ENCODE peak calls at places on chromosomes 13 and 19, in ten cellular contexts. E, M, L, Q, G, O, Y, T, V and J are unnamed samples.

GRCh38 chr13:47628666-47629065 is 372.4 kb downstream of the SUCLA2 start:
- DNase-seq in E (no peak), M (no peak), L (peak; percentile 21), Q (no peak), G (no peak), O (no peak), Y (no peak), T (no peak), V (no peak), J (no peak)

GRCh38 chr19:10003271-10003670 is 7.0 kb downstream of the COL5A3 start:
- DNase-seq in E (no peak), M (no peak), L (no peak), Q (no peak), G (no peak), O (no peak), Y (no peak), T (no peak), V (no peak), J (no peak)

GRCh38 chr13:97391201-97391600 is 42.8 kb upstream of the RAP2A start:
- DNase-seq in E (no peak), M (no peak), L (peak; percentile 50), Q (no peak), G (no peak), O (no peak), Y (no peak), T (no peak), V (no peak), J (no peak)

GRCh38 chr19:3615524-3616135 is 9.0 kb upstream of the TBXA2R start:
- DNase-seq in E (no peak), M (no peak), L (no peak), Q (no peak), G (no peak), O (no peak), Y (no peak), T (no peak), V (no peak), J (no peak)

GRCh38 chr13:95698047-95698749 is 21.3 kb downstream of the DNAJC3 start:
- DNase-seq in E (no peak), M (no peak), L (peak; percentile 17), Q (peak; percentile 36), G (no peak), O (no peak), Y (no peak), T (no peak), V (no peak), J (no peak)

GRCh38 chr19:9641810-9642209 is 20.8 kb upstream of the ZNF561 start:
- DNase-seq in E (no peak), M (no peak), L (no peak), Q (no peak), G (no peak), O (no peak), Y (no peak), T (no peak), V (no peak), J (no peak)

GRCh38 chr13:51585696-51586095 is 1.4 kb downstream of the WDFY2 start:
- DNase-seq in E (no peak), M (no peak), L (peak; percentile 62), Q (peak; percentile 18), G (no peak), O (no peak), Y (no peak), T (no peak), V (no peak), J (no peak)

GRCh38 chr13:26038931-26039475 is 12.8 kb downstream of the SHISA2 start:
- DNase-seq in E (no peak), M (no peak), L (no peak), Q (no peak), G (no peak), O (no peak), Y (no peak), T (no peak), V (no peak), J (no peak)

GRCh38 chr19:31135841-31136240 is 213.4 kb downstream of the TSHZ3 start:
- DNase-seq in E (no peak), M (no peak), L (peak; percentile 56), Q (peak; percentile 45), G (no peak), O (no peak), Y (no peak), T (no peak), V (no peak), J (no peak)

GRCh38 chr13:113771709-113772331 is 12.8 kb downstream of the TMEM255B start:
- DNase-seq in E (no peak), M (no peak), L (peak; percentile 37), Q (no peak), G (no peak), O (no peak), Y (no peak), T (peak; percentile 11), V (no peak), J (no peak)

GRCh38 chr13:51998723-51999471 is 12.4 kb downstream of the ATP7B start:
- DNase-seq in E (peak; percentile 57), M (no peak), L (no peak), Q (no peak), G (no peak), O (no peak), Y (no peak), T (no peak), V (no peak), J (peak; percentile 27)

GRCh38 chr13:78608254-78608704 is 4.9 kb upstream of the POU4F1 start:
- DNase-seq in E (no peak), M (peak; percentile 29), L (no peak), Q (no peak), G (no peak), O (no peak), Y (no peak), T (no peak), V (no peak), J (peak; percentile 32)

GRCh38 chr19:2636897-2637683 is 65.4 kb downstream of the GNG7 start:
- DNase-seq in E (no peak), M (peak; percentile 76), L (peak; percentile 31), Q (peak; percentile 46), G (peak; percentile 73), O (peak; percentile 70), Y (peak; percentile 71), T (no peak), V (no peak), J (peak; percentile 76)

GRCh38 chr13:96817336-96817941 is 176.8 kb downstream of the OXGR1 start:
- DNase-seq in E (no peak), M (peak; percentile 55), L (peak; percentile 10), Q (peak; percentile 30), G (no peak), O (no peak), Y (no peak), T (no peak), V (no peak), J (no peak)

GRCh38 chr19:29606420-29606747 is 301 bp downstream of the POP4 start:
- DNase-seq in E (no peak), M (no peak), L (no peak), Q (no peak), G (no peak), O (no peak), Y (no peak), T (no peak), V (no peak), J (no peak)

GRCh38 chr19:50007170-50007569 is 18.0 kb downstream of the VRK3 start:
- DNase-seq in E (no peak), M (no peak), L (no peak), Q (no peak), G (no peak), O (no peak), Y (no peak), T (no peak), V (no peak), J (no peak)

GRCh38 chr19:50003810-50004419 is 21.3 kb downstream of the VRK3 start:
- DNase-seq in E (no peak), M (no peak), L (peak; percentile 97), Q (peak; percentile 93), G (no peak), O (no peak), Y (peak; percentile 19), T (no peak), V (peak; percentile 78), J (no peak)

GRCh38 chr19:50005428-50005827 is 19.7 kb downstream of the VRK3 start:
- DNase-seq in E (no peak), M (no peak), L (no peak), Q (no peak), G (no peak), O (no peak), Y (no peak), T (no peak), V (no peak), J (no peak)

GRCh38 chr19:50007947-50008346 is 17.2 kb downstream of the VRK3 start:
- DNase-seq in E (no peak), M (no peak), L (no peak), Q (no peak), G (no peak), O (no peak), Y (no peak), T (no peak), V (no peak), J (no peak)

GRCh38 chr19:50008532-50008931 is 16.6 kb downstream of the VRK3 start:
- DNase-seq in E (no peak), M (peak; percentile 50), L (no peak), Q (no peak), G (no peak), O (no peak), Y (peak; percentile 26), T (no peak), V (no peak), J (peak; percentile 69)
- TF ChIP-seq CTCF in E (no peak), M (peak; percentile 49), L (peak; percentile 14), Q (peak; percentile 25), G (no peak), O (peak; percentile 24), Y (no peak), T (no peak), V (peak; percentile 36), J (no peak)

DNA sequence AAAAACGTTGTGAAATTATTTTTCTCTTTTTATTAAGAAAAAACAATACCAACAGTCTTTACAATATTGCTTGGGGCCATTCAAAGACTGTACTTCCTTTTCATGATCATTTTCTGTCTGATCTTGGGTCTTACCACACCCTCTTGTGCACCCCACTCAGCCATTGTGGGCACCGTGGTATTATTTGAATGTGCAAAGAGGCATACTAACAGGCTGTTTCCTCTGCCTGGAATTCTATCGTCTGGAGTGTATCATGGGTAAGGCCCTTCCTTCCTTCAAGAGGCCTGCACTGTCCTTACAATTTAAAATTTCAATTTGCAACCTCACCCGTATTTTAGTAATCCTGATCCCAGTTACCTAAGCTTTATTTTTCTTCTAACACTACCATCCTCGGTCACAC is 76.5 kb downstream of the FGF14 start:
- DNase-seq in E (no peak), M (no peak), L (no peak), Q (no peak), G (no peak), O (no peak), Y (no peak), T (no peak), V (no peak), J (no peak)
- TF ChIP-seq CTCF in E (no peak), M (no peak), L (no peak), Q (no peak), G (no peak), O (no peak), Y (no peak), T (no peak), V (no peak), J (no peak)

GRCh38 chr13:50387124-50387581 is 371.9 kb downstream of the KCNRG start:
- DNase-seq in E (peak; percentile 53), M (peak; percentile 75), L (peak; percentile 42), Q (no peak), G (peak; percentile 17), O (no peak), Y (peak; percentile 56), T (no peak), V (no peak), J (peak; percentile 30)
- TF ChIP-seq CTCF in E (no peak), M (peak; percentile 48), L (peak; percentile 8), Q (peak; percentile 38), G (peak; percentile 25), O (peak; percentile 35), Y (peak; percentile 19), T (no peak), V (peak; percentile 49), J (no peak)

GRCh38 chr13:41463823-41464602 is 6.7 kb downstream of the RGCC start:
- DNase-seq in E (no peak), M (no peak), L (no peak), Q (no peak), G (no peak), O (no peak), Y (no peak), T (no peak), V (no peak), J (no peak)
- TF ChIP-seq CTCF in E (no peak), M (no peak), L (no peak), Q (no peak), G (no peak), O (no peak), Y (no peak), T (no peak), V (no peak), J (no peak)